ENCODE peak calls at places on chromosomes 11 and 22, in four cellular contexts. D is stomach; Z is CD4-positive, CD25-positive, alpha-beta regulatory T cell; U is CD8-positive, alpha-beta T cell. Y is an unnamed sample. For H3K27me3 and H3K4me1, the result is how much of the 10 kb centered on the place peaks cover.

GRCh38 chr11:34512810-34513673 is 552 bp downstream of the ELF5 start:
- DNase-seq in D (peak), Z (peak), U (peak), Y (peak)

GRCh38 chr11:64382586-64382985 is 23.6 kb downstream of the RPS6KA4 start:
- DNase-seq in D (no peak), Z (no peak), U (no peak), Y (no peak)

GRCh38 chr11:110261195-110262140 is 34.9 kb downstream of the RDX start:
- DNase-seq in D (no peak), Z (no peak), U (no peak), Y (no peak)

GRCh38 chr11:313304-313786 is 495 bp upstream of the IFITM1 start:
- DNase-seq in U (no peak), Z (no peak), D (no peak), Y (no peak)

GRCh38 chr22:43998865-43999264 is 25.2 kb upstream of the PARVB start:
- DNase-seq in U (no peak), D (no peak), Z (no peak), Y (no peak)

GRCh38 chr11:64263021-64263946 is 12.0 kb downstream of the PLCB3 start:
- DNase-seq in Z (no peak), D (no peak), U (no peak), Y (no peak)

GRCh38 chr11:36231300-36231699 is 57.9 kb downstream of the COMMD9 start:
- DNase-seq in D (no peak), U (no peak), Z (no peak), Y (no peak)

GRCh38 chr22:38106814-38107578 is 3.5 kb downstream of the BAIAP2L2 start:
- DNase-seq in U (no peak), D (no peak), Z (no peak), Y (no peak)

GRCh38 chr11:83249972-83250593 is 36.1 kb downstream of the CCDC90B start:
- DNase-seq in U (no peak), Z (peak), D (no peak), Y (peak)

GRCh38 chr11:17604913-17605230 is 57.8 kb downstream of the OTOG start:
- DNase-seq in Z (no peak), U (no peak), D (peak), Y (no peak)

GRCh38 chr11:47213985-47214564 is 699 bp upstream of the DDB2 start:
- DNase-seq in U (peak), D (peak), Z (peak), Y (peak)

GRCh38 chr11:111086058-111086457 is 159.5 kb upstream of the POU2AF2 start:
- DNase-seq in Z (no peak), D (no peak), U (no peak), Y (no peak)

GRCh38 chr22:19488884-19489843 is 9.4 kb downstream of the CDC45 start:
- DNase-seq in U (no peak), Z (no peak), D (no peak), Y (no peak)

GRCh38 chr11:4826425-4826824 is 5.3 kb downstream of the OR51F2 start:
- DNase-seq in U (no peak), D (no peak), Z (no peak), Y (no peak)

GRCh38 chr11:67082071-67082791 is 25.6 kb downstream of the RHOD start:
- DNase-seq in U (no peak), D (no peak), Z (no peak), Y (no peak)
- H3K4me3 ChIP-seq in U (no peak), D (no peak), Z (no peak), Y (no peak)

DNA sequence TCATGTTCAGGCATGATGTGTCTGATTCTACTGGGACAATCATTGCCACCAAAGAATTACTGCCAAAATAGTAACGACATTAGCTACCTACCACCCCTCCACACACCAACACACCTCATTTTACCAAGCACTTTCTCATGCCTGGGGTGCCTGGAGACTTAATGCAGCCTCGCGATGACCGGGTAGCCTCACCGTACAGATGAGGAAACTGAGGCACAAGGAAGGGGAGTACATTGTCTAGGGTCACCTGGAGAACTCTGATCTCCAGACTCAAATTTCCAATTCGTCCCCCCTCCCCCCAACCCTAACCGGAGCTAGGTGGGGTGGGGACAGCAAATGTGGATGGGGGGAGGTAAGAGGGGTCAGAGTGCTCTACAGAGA is 2.7 kb upstream of the RTN4RL2 start:
- DNase-seq in U (no peak), Z (no peak), D (no peak), Y (no peak)
- H3K27me3 ChIP-seq in U (under half), Z (under half), D (under half), Y (under half)

GRCh38 chr11:124761301-124762021 is 629 bp downstream of the ESAM start:
- DNase-seq in D (no peak), U (no peak), Z (no peak), Y (no peak)
- H3K4me1 ChIP-seq in D (half or more), U (under half), Z (under half), Y (under half)

GRCh38 chr11:65418431-65418680 is 4.2 kb upstream of the NEAT1 start:
- DNase-seq in D (no peak), U (no peak), Z (no peak), Y (no peak)

GRCh38 chr11:65415499-65416340 is 6.9 kb upstream of the NEAT1 start:
- DNase-seq in U (no peak), Z (no peak), D (no peak), Y (no peak)

GRCh38 chr11:65417702-65418430 is 4.7 kb upstream of the NEAT1 start:
- DNase-seq in U (peak), D (peak), Z (peak), Y (peak)

GRCh38 chr11:65416341-65417185 is 6.0 kb upstream of the NEAT1 start:
- DNase-seq in D (peak), Z (peak), U (peak), Y (peak)

DNA sequence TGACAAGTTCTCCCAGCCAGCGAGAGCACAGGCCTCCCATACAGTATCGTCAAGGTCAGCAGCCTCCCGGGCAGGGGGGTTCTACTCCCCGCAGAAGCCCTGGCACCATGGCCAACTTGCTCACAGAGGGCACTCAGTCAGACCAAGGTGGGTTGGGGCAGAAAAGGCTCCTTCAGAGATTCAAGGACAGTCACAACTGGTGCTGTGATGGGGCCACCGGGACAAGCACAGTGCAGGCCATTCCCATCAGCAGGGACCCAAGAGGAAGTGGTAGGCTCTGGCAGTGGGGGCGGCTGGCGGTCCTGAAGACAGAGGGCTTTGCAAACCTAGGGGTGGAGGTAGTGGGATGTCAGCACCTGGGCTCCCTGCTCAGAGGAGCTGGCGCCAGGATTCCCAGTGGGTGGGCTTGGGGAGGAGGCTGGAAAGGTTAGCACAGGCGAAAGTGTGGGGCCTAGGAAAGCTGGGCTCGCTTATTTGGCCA is 5.3 kb upstream of the NEAT1 start:
- DNase-seq in D (peak), U (no peak), Z (peak), Y (no peak)
- H3K4me3 ChIP-seq in D (peak), U (peak), Z (peak), Y (peak)

GRCh38 chr22:40009953-40010751 is 15.4 kb downstream of the FAM83F start:
- DNase-seq in D (no peak), U (no peak), Z (peak), Y (peak)

GRCh38 chr22:40009231-40009769 is 14.5 kb downstream of the FAM83F start:
- DNase-seq in Z (no peak), U (no peak), D (peak), Y (no peak)

GRCh38 chr22:40007826-40008710 is 13.3 kb downstream of the FAM83F start:
- DNase-seq in U (no peak), Z (no peak), D (no peak), Y (no peak)

GRCh38 chr22:40008726-40009125 is 14.0 kb downstream of the FAM83F start:
- DNase-seq in U (no peak), Z (no peak), D (no peak), Y (no peak)

DNA sequence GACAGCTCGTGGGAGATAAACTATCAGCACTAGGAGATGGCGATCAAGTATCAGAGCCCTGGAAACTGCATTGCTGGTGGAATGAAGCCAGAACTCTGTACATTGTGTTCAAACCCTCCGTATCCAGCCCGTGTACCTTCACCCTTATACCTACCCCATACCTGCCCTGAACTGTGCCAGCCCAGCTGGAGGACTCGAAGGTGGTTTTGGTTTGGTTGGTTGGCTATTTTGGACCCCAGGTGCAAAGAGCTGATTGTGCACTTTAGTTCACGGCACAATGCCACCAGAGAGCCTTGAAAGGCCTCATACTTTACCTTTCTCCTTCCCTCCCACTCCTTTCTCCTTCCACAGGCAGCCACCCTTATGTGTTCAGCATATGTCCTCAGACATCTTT is 16.0 kb downstream of the FAM83F start:
- DNase-seq in U (no peak), Z (no peak), D (no peak), Y (no peak)
- H3K27me3 ChIP-seq in U (under half), Z (under half), D (under half), Y (under half)

GRCh38 chr11:74633406-74634393 is 41.3 kb downstream of the POLD3 start:
- DNase-seq in Z (no peak), D (no peak), U (no peak), Y (no peak)
- H3K4me1 ChIP-seq in Z (under half), D (under half), U (under half), Y (under half)

DNA sequence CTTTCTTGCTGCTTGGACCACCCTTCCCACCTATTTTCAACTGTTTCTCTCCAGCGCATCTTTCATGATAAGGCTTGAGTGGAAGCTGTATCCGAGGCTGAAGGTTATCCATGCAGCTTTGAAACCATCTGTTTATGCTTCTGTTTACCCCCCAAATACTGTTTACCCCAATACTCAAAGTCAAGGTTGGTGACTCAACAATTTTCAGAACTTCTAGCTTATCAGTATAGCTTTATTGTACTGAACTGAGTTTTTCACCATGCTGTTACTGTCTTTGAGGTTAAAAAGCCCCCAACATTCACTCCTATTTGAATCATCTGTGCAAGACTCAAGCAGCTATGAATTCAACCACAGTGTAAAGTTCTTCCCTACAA is 1.1 kb upstream of the CABIN1 start:
- DNase-seq in Z (no peak), D (no peak), U (no peak), Y (no peak)
- H3K4me3 ChIP-seq in Z (no peak), D (no peak), U (no peak), Y (no peak)

GRCh38 chr11:134333312-134333711 is 1.5 kb downstream of the GLB1L2 start:
- DNase-seq in U (no peak), D (no peak), Z (no peak), Y (no peak)

GRCh38 chr11:134333951-134334350 is 2.2 kb downstream of the GLB1L2 start:
- DNase-seq in U (no peak), Z (no peak), D (no peak), Y (no peak)

GRCh38 chr11:134332189-134332631 is 422 bp downstream of the GLB1L2 start:
- DNase-seq in U (no peak), D (no peak), Z (no peak), Y (no peak)

GRCh38 chr11:134331565-134332188 is at the start of gene GLB1L2:
- DNase-seq in Z (peak), D (peak), U (peak), Y (peak)

DNA sequence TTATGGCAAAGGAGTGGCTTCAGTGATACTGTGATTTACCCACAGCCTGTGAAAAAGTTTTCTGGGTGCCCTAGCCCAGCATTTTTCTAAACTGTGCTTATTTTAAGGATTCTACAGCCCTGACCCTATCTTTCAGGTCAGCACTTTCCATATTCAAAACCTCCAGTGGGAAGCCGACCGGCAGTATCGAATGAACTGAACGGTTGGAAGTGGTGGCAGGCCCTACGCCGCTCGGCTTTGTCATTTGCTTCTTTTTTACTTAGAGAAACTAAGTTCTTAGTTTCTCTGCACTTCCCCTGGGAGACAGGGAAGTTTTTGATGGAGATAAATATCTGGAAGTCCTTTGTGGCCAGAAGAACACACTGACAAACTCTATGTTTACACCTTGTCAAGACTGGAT is 994 bp downstream of the GLB1L2 start:
- DNase-seq in Z (no peak), D (no peak), U (no peak), Y (no peak)
- H3K27me3 ChIP-seq in Z (under half), D (under half), U (under half), Y (under half)